ENCODE peak calls at places on chromosomes 3 and 15, in ten cellular contexts. D is mucosa of gallbladder; Y is posterior cingulate gyrus; X is left cardiac atrium; Z is mesenchymal stem cell; P is fibroblast of pulmonary artery; F is cardiac muscle cell; U is fibroblast of the aortic adventitia; H is GM04504; N is activated CD4-positive, alpha-beta T cell treated with anti-CD3 and anti-CD28 coated beads for 4 hours. S is an unnamed sample.

GRCh38 chr15:56440226-56440770 is 24.6 kb downstream of the MNS1 start:
- DNase-seq in P (no peak), Y (no peak), H (no peak), Z (no peak), D (no peak), U (no peak), F (no peak), X (no peak), N (no peak), S (no peak)

GRCh38 chr15:31488437-31489204 is 162.0 kb downstream of the KLF13 start:
- DNase-seq in Y (no peak), D (peak), X (peak), P (peak), Z (peak), H (peak), U (peak), N (peak), F (peak), S (peak)

GRCh38 chr3:182327196-182327681 is 466.1 kb upstream of the ATP11B start:
- DNase-seq in H (no peak), Z (no peak), Y (peak), U (no peak), P (no peak), X (no peak), N (no peak), F (no peak), D (no peak), S (no peak)

GRCh38 chr15:81189583-81190283 is 6.9 kb upstream of the IL16 start:
- DNase-seq in H (peak), D (peak), X (peak), Y (no peak), P (peak), U (peak), N (no peak), Z (peak), F (no peak), S (peak)

GRCh38 chr15:48778338-48778730 is 32.5 kb downstream of the CEP152 start:
- DNase-seq in H (no peak), N (no peak), F (no peak), D (no peak), Y (no peak), X (no peak), Z (no peak), P (no peak), U (peak), S (no peak)

GRCh38 chr3:15014606-15015328 is 50.3 kb downstream of the MRPS25 start:
- DNase-seq in Z (no peak), H (no peak), F (no peak), Y (no peak), N (no peak), U (no peak), X (no peak), D (no peak), P (peak), S (no peak)

GRCh38 chr3:146326875-146327543 is 76.1 kb upstream of the PLSCR4 start:
- DNase-seq in F (peak), H (peak), Y (no peak), N (no peak), P (peak), Z (peak), U (peak), D (peak), X (peak), S (peak)

GRCh38 chr15:63545520-63545919 is 41.1 kb downstream of the USP3 start:
- DNase-seq in F (no peak), X (no peak), P (no peak), D (no peak), Y (no peak), H (no peak), N (no peak), U (no peak), Z (no peak), S (no peak)